ENCODE peak calls at places on chromosomes 6 and 20, in nine cellular contexts. L is AG04449; W is A549; C is ascending aorta; K is CD8-positive, alpha-beta memory T cell; J is HCT116; R is BE2C; E is GM23248; M is foreskin fibroblast. Q is an unnamed sample.

GRCh38 chr6:130975325-130975724 is 87.7 kb downstream of the EPB41L2 start:
- DNase-seq in L (no peak), W (no peak), C (no peak), K (no peak), J (no peak), R (no peak), E (peak; percentile 64), M (no peak), Q (no peak)

GRCh38 chr6:161740486-161740885 is 466.6 kb upstream of the AGPAT4 start:
- DNase-seq in L (no peak), W (no peak), C (no peak), K (no peak), J (no peak), R (no peak), E (no peak), M (no peak), Q (no peak)

GRCh38 chr6:122789078-122789861 is at the start of gene SMPDL3A:
- DNase-seq in L (no peak), W (peak; percentile 41), C (peak; percentile 77), K (no peak), J (peak; percentile 57), R (peak; percentile 75), E (peak; percentile 84), M (peak; percentile 88), Q (peak; percentile 84)

GRCh38 chr6:141484726-141485125 is 648.0 kb upstream of the GJE1 start:
- DNase-seq in L (no peak), W (no peak), C (no peak), K (peak; percentile 12), J (no peak), R (no peak), E (no peak), M (no peak), Q (no peak)

GRCh38 chr6:40166963-40167362 is 232.7 kb upstream of the MOCS1 start:
- DNase-seq in L (no peak), W (no peak), C (no peak), K (no peak), J (no peak), R (no peak), E (no peak), M (no peak), Q (no peak)

GRCh38 chr6:128064540-128064895 is 163.7 kb upstream of the THEMIS start:
- DNase-seq in L (no peak), W (no peak), C (no peak), K (no peak), J (no peak), R (no peak), E (no peak), M (no peak), Q (no peak)

GRCh38 chr6:31636698-31637596 is 15.5 kb downstream of the BAG6 start:
- DNase-seq in L (no peak), W (no peak), C (no peak), K (no peak), J (no peak), R (no peak), E (peak; percentile 27), M (no peak), Q (no peak)

GRCh38 chr20:50820515-50821256 is 25.8 kb downstream of the BCAS4 start:
- DNase-seq in L (no peak), W (no peak), C (no peak), K (no peak), J (no peak), R (no peak), E (no peak), M (no peak), Q (no peak)

GRCh38 chr6:110491299-110491643 is 14.9 kb upstream of the SLC22A16 start:
- DNase-seq in L (no peak), W (no peak), C (no peak), K (no peak), J (no peak), R (no peak), E (no peak), M (no peak), Q (no peak)

GRCh38 chr6:9537381-9537780 is 877.5 kb downstream of the TFAP2A start:
- DNase-seq in L (peak; percentile 65), W (no peak), C (no peak), K (no peak), J (no peak), R (no peak), E (peak; percentile 75), M (peak; percentile 51), Q (no peak)

GRCh38 chr6:151494235-151494950 is 576 bp downstream of the CCDC170 start:
- DNase-seq in L (no peak), W (peak; percentile 15), C (peak; percentile 73), K (no peak), J (no peak), R (no peak), E (peak; percentile 77), M (peak; percentile 34), Q (no peak)

GRCh38 chr6:97215157-97215769 is 67.8 kb downstream of the MMS22L start:
- DNase-seq in L (peak; percentile 26), W (peak; percentile 0), C (no peak), K (no peak), J (peak; percentile 12), R (peak; percentile 60), E (peak; percentile 88), M (peak; percentile 50), Q (no peak)

GRCh38 chr6:138001750-138002349 is 105.4 kb downstream of the PERP start:
- DNase-seq in L (no peak), W (peak; percentile 21), C (peak; percentile 69), K (peak; percentile 46), J (peak; percentile 48), R (peak; percentile 49), E (peak; percentile 70), M (peak; percentile 30), Q (no peak)

GRCh38 chr6:121124600-121124999 is 209.7 kb downstream of the TBC1D32 start:
- DNase-seq in L (no peak), W (no peak), C (no peak), K (no peak), J (no peak), R (no peak), E (no peak), M (no peak), Q (no peak)
- H3K4me3 ChIP-seq in L (no peak overlapping the region), W (no peak overlapping the region), C (no peak overlapping the region), K (no peak overlapping the region), J (no peak overlapping the region), R (no peak overlapping the region), E (no peak overlapping the region), M (no peak overlapping the region), Q (no peak overlapping the region)

GRCh38 chr6:67277312-67277711 is 1357.8 kb upstream of the ADGRB3 start:
- DNase-seq in L (no peak), W (no peak), C (no peak), K (no peak), J (no peak), R (no peak), E (no peak), M (no peak), Q (no peak)
- H3K4me3 ChIP-seq in L (no peak overlapping the region), W (no peak overlapping the region), C (no peak overlapping the region), K (no peak overlapping the region), J (no peak overlapping the region), R (no peak overlapping the region), E (no peak overlapping the region), M (no peak overlapping the region), Q (no peak overlapping the region)

GRCh38 chr20:63736893-63737689 is 627 bp downstream of the LIME1 start:
- DNase-seq in L (no peak), W (no peak), C (peak; percentile 63), K (peak; percentile 79), J (no peak), R (peak; percentile 12), E (no peak), M (no peak), Q (peak; percentile 67)
- H3K4me3 ChIP-seq in L (no peak overlapping the region), W (no peak overlapping the region), C (peak overlapping the region; percentile 93), K (peak overlapping the region; percentile 96), J (peak overlapping the region; percentile 42), R (no peak overlapping the region), E (no peak overlapping the region), M (no peak overlapping the region), Q (no peak overlapping the region)

GRCh38 chr20:49482621-49483017 is at the start of gene KCNB1:
- DNase-seq in L (no peak), W (peak; percentile 36), C (peak; percentile 77), K (peak; percentile 18), J (no peak), R (no peak), E (peak; percentile 72), M (peak; percentile 14), Q (peak; percentile 52)
- H3K4me3 ChIP-seq in L (no peak within 1 kb of the TSS), W (peak within 1 kb of the TSS; percentile 51), C (peak within 1 kb of the TSS; percentile 60), K (no peak within 1 kb of the TSS), J (peak within 1 kb of the TSS; percentile 28), R (peak within 1 kb of the TSS; percentile 79), E (peak within 1 kb of the TSS; percentile 35), M (peak within 1 kb of the TSS; percentile 29), Q (no peak within 1 kb of the TSS)

GRCh38 chr6:81606965-81607381 is 145.5 kb downstream of the TENT5A start:
- DNase-seq in L (peak; percentile 46), W (no peak), C (no peak), K (no peak), J (no peak), R (no peak), E (peak; percentile 85), M (peak; percentile 57), Q (no peak)
- H3K4me3 ChIP-seq in L (no peak overlapping the region), W (no peak overlapping the region), C (no peak overlapping the region), K (no peak overlapping the region), J (no peak overlapping the region), R (no peak overlapping the region), E (peak overlapping the region; percentile 7), M (no peak overlapping the region), Q (no peak overlapping the region)

GRCh38 chr20:57398901-57399535 is 7.8 kb downstream of the RBM38 start:
- DNase-seq in L (no peak), W (no peak), C (no peak), K (no peak), J (no peak), R (no peak), E (no peak), M (no peak), Q (peak; percentile 39)
- H3K4me3 ChIP-seq in L (no peak overlapping the region), W (no peak overlapping the region), C (peak overlapping the region; percentile 24), K (peak overlapping the region; percentile 50), J (no peak overlapping the region), R (no peak overlapping the region), E (no peak overlapping the region), M (no peak overlapping the region), Q (no peak overlapping the region)

DNA sequence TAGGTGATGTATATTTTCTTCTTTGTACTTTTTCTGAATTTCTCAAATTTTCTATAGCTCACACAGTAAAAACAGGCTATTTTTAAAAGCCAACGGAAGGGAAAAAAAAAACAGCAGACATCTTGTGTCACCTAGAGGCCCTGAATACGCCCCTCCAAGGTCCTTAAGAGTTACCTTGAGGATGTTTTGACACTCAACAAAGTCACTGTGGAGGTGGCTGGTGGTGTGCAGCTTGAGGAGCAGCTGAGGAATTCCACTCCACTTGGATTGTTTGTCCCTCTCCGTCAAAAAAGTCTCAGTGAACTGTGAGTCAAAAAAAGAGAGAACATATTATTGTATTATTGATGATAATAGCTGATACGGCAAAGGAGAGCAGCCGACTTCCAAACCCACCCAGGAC is 14.7 kb downstream of the TRPC4AP start:
- DNase-seq in L (no peak), W (no peak), C (no peak), K (no peak), J (no peak), R (no peak), E (no peak), M (no peak), Q (no peak)
- H3K4me3 ChIP-seq in L (no peak overlapping the region), W (no peak overlapping the region), C (no peak overlapping the region), K (no peak overlapping the region), J (no peak overlapping the region), R (no peak overlapping the region), E (no peak overlapping the region), M (no peak overlapping the region), Q (no peak overlapping the region)

GRCh38 chr20:57710841-57711240 is 1.0 kb upstream of the PMEPA1 start:
- DNase-seq in L (no peak), W (no peak), C (no peak), K (no peak), J (no peak), R (no peak), E (no peak), M (no peak), Q (no peak)
- H3K4me3 ChIP-seq in L (peak overlapping the region; percentile 75), W (peak overlapping the region; percentile 81), C (peak overlapping the region; percentile 79), K (peak overlapping the region; percentile 84), J (no peak overlapping the region), R (peak overlapping the region; percentile 94), E (peak overlapping the region; percentile 83), M (no peak overlapping the region), Q (no peak overlapping the region)